ENCODE peak calls at places on chromosomes 4 and X, in four cellular contexts. One of them, this sample, is unnamed.
A peak's percentile ranks its signal among the peaks of the same experiment; 100 is the strongest.

GRCh38 chrX:373641-374471 is 12.9 kb downstream of the PPP2R3B start:
- DNase-seq in OCI-LY7: peak; percentile 78
- DNase-seq in thoracic aorta: no peak
- DNase-seq in HEK293T: no peak
- DNase-seq in this sample: no peak

GRCh38 chr4:52051615-52052474 is 741 bp downstream of the SPATA18 start:
- DNase-seq in thoracic aorta: peak; percentile 19
- DNase-seq in HEK293T: peak; percentile 89
- DNase-seq in OCI-LY7: no peak
- DNase-seq in this sample: peak; percentile 83

GRCh38 chr4:124936427-124936826 is 223.9 kb upstream of the ANKRD50 start:
- DNase-seq in thoracic aorta: no peak
- DNase-seq in OCI-LY7: no peak
- DNase-seq in HEK293T: peak; percentile 20
- DNase-seq in this sample: no peak

GRCh38 chr4:4735870-4736269 is 123.6 kb upstream of the MSX1 start:
- DNase-seq in OCI-LY7: no peak
- DNase-seq in thoracic aorta: no peak
- DNase-seq in HEK293T: no peak
- DNase-seq in this sample: no peak

GRCh38 chr4:7666011-7666410 is 231.3 kb upstream of the PSAPL1 start:
- DNase-seq in HEK293T: no peak
- DNase-seq in thoracic aorta: no peak
- DNase-seq in OCI-LY7: no peak
- DNase-seq in this sample: no peak

GRCh38 chrX:150446151-150446550 is 83.0 kb downstream of the MAMLD1 start:
- DNase-seq in thoracic aorta: no peak
- DNase-seq in OCI-LY7: no peak
- DNase-seq in HEK293T: no peak
- DNase-seq in this sample: no peak

GRCh38 chrX:124346064-124346876 is at the start of gene SH2D1A:
- DNase-seq in thoracic aorta: no peak
- DNase-seq in OCI-LY7: peak; percentile 52
- DNase-seq in HEK293T: no peak
- DNase-seq in this sample: no peak

GRCh38 chrX:45622538-45622937 is 421.9 kb upstream of the DIPK2B start:
- DNase-seq in OCI-LY7: no peak
- DNase-seq in HEK293T: no peak
- DNase-seq in thoracic aorta: no peak
- DNase-seq in this sample: peak; percentile 2

GRCh38 chrX:119605398-119605738 is 856 bp downstream of the NKRF start:
- DNase-seq in OCI-LY7: no peak
- DNase-seq in HEK293T: peak; percentile 32
- DNase-seq in thoracic aorta: no peak
- DNase-seq in this sample: no peak

GRCh38 chr4:41696768-41697167 is 51.8 kb downstream of the PHOX2B start:
- DNase-seq in OCI-LY7: no peak
- DNase-seq in HEK293T: no peak
- DNase-seq in thoracic aorta: no peak
- DNase-seq in this sample: no peak

GRCh38 chr4:125313989-125314602 is 659 bp upstream of the FAT4 start:
- DNase-seq in OCI-LY7: no peak
- DNase-seq in thoracic aorta: no peak
- DNase-seq in HEK293T: peak; percentile 13
- DNase-seq in this sample: no peak

GRCh38 chrX:103640401-103641155 is 11.8 kb downstream of the TCEAL1 start:
- DNase-seq in HEK293T: no peak
- DNase-seq in thoracic aorta: no peak
- DNase-seq in OCI-LY7: no peak
- DNase-seq in this sample: no peak

GRCh38 chr4:155855897-155856296 is 10.2 kb downstream of the ASIC5 start:
- DNase-seq in OCI-LY7: no peak
- DNase-seq in thoracic aorta: no peak
- DNase-seq in HEK293T: no peak
- DNase-seq in this sample: no peak

GRCh38 chr4:25535701-25536473 is 119.8 kb upstream of the SLC34A2 start:
- DNase-seq in HEK293T: no peak
- DNase-seq in OCI-LY7: peak; percentile 32
- DNase-seq in thoracic aorta: no peak
- DNase-seq in this sample: no peak

GRCh38 chr4:139808381-139809206 is 143.0 kb downstream of the MGST2 start:
- DNase-seq in HEK293T: peak; percentile 46
- DNase-seq in thoracic aorta: no peak
- DNase-seq in OCI-LY7: no peak
- DNase-seq in this sample: no peak

GRCh38 chr4:153205028-153205648 is 895 bp downstream of the TRIM2 start:
- DNase-seq in OCI-LY7: no peak
- DNase-seq in HEK293T: peak; percentile 36
- DNase-seq in thoracic aorta: no peak
- DNase-seq in this sample: no peak

GRCh38 chr4:138199568-138200235 is 42.4 kb downstream of the SLC7A11 start:
- DNase-seq in HEK293T: no peak
- DNase-seq in OCI-LY7: no peak
- DNase-seq in thoracic aorta: no peak
- DNase-seq in this sample: peak; percentile 80

GRCh38 chrX:10199212-10199611 is 42.4 kb downstream of the CLCN4 start:
- DNase-seq in HEK293T: no peak
- DNase-seq in thoracic aorta: no peak
- DNase-seq in OCI-LY7: peak; percentile 78
- DNase-seq in this sample: no peak

GRCh38 chr4:169659736-169660670 is 39.6 kb downstream of the CLCN3 start:
- DNase-seq in HEK293T: peak; percentile 80
- DNase-seq in OCI-LY7: peak; percentile 84
- DNase-seq in thoracic aorta: peak; percentile 57
- DNase-seq in this sample: peak; percentile 98

GRCh38 chrX:132842839-132843238 is 115.6 kb downstream of the HS6ST2 start:
- DNase-seq in OCI-LY7: no peak
- DNase-seq in thoracic aorta: no peak
- DNase-seq in HEK293T: no peak
- DNase-seq in this sample: no peak

GRCh38 chrX:125507119-125507518 is 187.4 kb downstream of the TEX13C start:
- DNase-seq in thoracic aorta: no peak
- DNase-seq in OCI-LY7: no peak
- DNase-seq in HEK293T: no peak
- DNase-seq in this sample: peak; percentile 6

GRCh38 chrX:69232945-69233344 is 67.7 kb upstream of the PJA1 start:
- DNase-seq in HEK293T: no peak
- DNase-seq in OCI-LY7: no peak
- DNase-seq in thoracic aorta: no peak
- DNase-seq in this sample: no peak

GRCh38 chr4:189600598-189601435 is 339.9 kb upstream of the FRG1 start:
- DNase-seq in OCI-LY7: no peak
- DNase-seq in thoracic aorta: no peak
- DNase-seq in HEK293T: no peak
- DNase-seq in this sample: no peak

GRCh38 chrX:3663576-3664290 is 49.7 kb downstream of the PRKX start:
- DNase-seq in HEK293T: no peak
- DNase-seq in OCI-LY7: peak; percentile 49
- DNase-seq in thoracic aorta: no peak
- DNase-seq in this sample: no peak

GRCh38 chr4:185134176-185134869 is 8.7 kb upstream of the SLC25A4 start:
- DNase-seq in OCI-LY7: peak; percentile 71
- DNase-seq in thoracic aorta: no peak
- DNase-seq in HEK293T: peak; percentile 21
- DNase-seq in this sample: no peak

GRCh38 chr4:34633216-34633615 is 1611.1 kb downstream of the ARAP2 start:
- DNase-seq in thoracic aorta: no peak
- DNase-seq in OCI-LY7: no peak
- DNase-seq in HEK293T: no peak
- DNase-seq in this sample: no peak

GRCh38 chr4:189096717-189097116 is 844.0 kb upstream of the FRG1 start:
- DNase-seq in HEK293T: no peak
- DNase-seq in thoracic aorta: no peak
- DNase-seq in OCI-LY7: no peak
- DNase-seq in this sample: no peak

GRCh38 chr4:53043096-53043495 is 181.0 kb downstream of the RASL11B start:
- DNase-seq in OCI-LY7: no peak
- DNase-seq in thoracic aorta: no peak
- DNase-seq in HEK293T: no peak
- DNase-seq in this sample: no peak

GRCh38 chr4:119029847-119030535 is 105.6 kb upstream of the MYOZ2 start:
- DNase-seq in OCI-LY7: no peak
- DNase-seq in HEK293T: no peak
- DNase-seq in thoracic aorta: no peak
- DNase-seq in this sample: no peak

GRCh38 chr4:92304073-92304472 is 307 bp downstream of the GRID2 start:
- DNase-seq in OCI-LY7: no peak
- DNase-seq in thoracic aorta: no peak
- DNase-seq in HEK293T: peak; percentile 11
- DNase-seq in this sample: no peak

GRCh38 chr4:47122592-47123291 is 91.4 kb downstream of the GABRB1 start:
- DNase-seq in OCI-LY7: peak; percentile 71
- DNase-seq in HEK293T: peak; percentile 33
- DNase-seq in thoracic aorta: no peak
- DNase-seq in this sample: peak; percentile 16

GRCh38 chr4:82784615-82785247 is 13.9 kb downstream of the SCD5 start:
- DNase-seq in OCI-LY7: no peak
- DNase-seq in HEK293T: no peak
- DNase-seq in thoracic aorta: no peak
- DNase-seq in this sample: no peak

GRCh38 chr4:176799653-176800052 is 6.9 kb upstream of the VEGFC start:
- DNase-seq in OCI-LY7: no peak
- DNase-seq in HEK293T: no peak
- DNase-seq in thoracic aorta: no peak
- DNase-seq in this sample: no peak

This sample was measured in epithelial cell of prostate.